ENCODE peak calls at places on chromosomes 16 and 17, in six cellular contexts. S is NCI-H460, B is Peyer's patch, E is lower leg skin, R is NCI-H82, C is GM19239. I is an unnamed sample.

GRCh38 chr16:1575578-1575977 is 36.3 kb downstream of the IFT140 start:
- DNase-seq in R (no peak), B (no peak), E (no peak), C (no peak), S (no peak), I (no peak)

GRCh38 chr17:27598337-27599050 is 32.5 kb upstream of the LGALS9 start:
- DNase-seq in S (no peak), E (no peak), B (no peak), C (no peak), R (no peak), I (no peak)

GRCh38 chr17:81301195-81302144 is 6.4 kb upstream of the SLC38A10 start:
- DNase-seq in S (no peak), C (no peak), E (no peak), R (no peak), B (no peak), I (no peak)

GRCh38 chr17:28951991-28952975 is 965 bp upstream of the PHF12 start:
- DNase-seq in E (peak), R (peak), S (peak), C (peak), B (peak), I (peak)

GRCh38 chr17:43442711-43443110 is 41.1 kb upstream of the DHX8 start:
- DNase-seq in E (no peak), B (no peak), C (no peak), R (no peak), S (no peak), I (no peak)

GRCh38 chr17:35799942-35800341 is 4.5 kb upstream of the MMP28 start:
- DNase-seq in C (no peak), B (no peak), S (no peak), E (no peak), R (no peak), I (no peak)

GRCh38 chr17:74393323-74393942 is 26.1 kb downstream of the GPR142 start:
- DNase-seq in B (no peak), R (no peak), E (no peak), C (no peak), S (no peak), I (no peak)

GRCh38 chr17:50828508-50829170 is 6.7 kb upstream of the WFIKKN2 start:
- DNase-seq in B (no peak), R (no peak), C (no peak), E (no peak), S (no peak), I (no peak)

GRCh38 chr16:19389246-19389645 is 28.4 kb upstream of the TMC5 start:
- DNase-seq in S (peak), R (peak), C (no peak), B (peak), E (peak), I (peak)

GRCh38 chr16:57257455-57258070 is 12.5 kb downstream of the ARL2BP start:
- DNase-seq in R (no peak), B (peak), E (no peak), S (no peak), C (no peak), I (no peak)

GRCh38 chr16:71746442-71747046 is 22.0 kb upstream of the PHLPP2 start:
- DNase-seq in R (peak), E (no peak), C (peak), S (peak), B (no peak), I (no peak)

GRCh38 chr16:85625053-85625452 is 11.9 kb downstream of the GSE1 start:
- DNase-seq in B (no peak), C (no peak), S (no peak), E (no peak), R (peak), I (no peak)

GRCh38 chr17:64736804-64737492 is 74.8 kb upstream of the SMURF2 start:
- DNase-seq in E (no peak), R (peak), B (no peak), C (no peak), S (peak), I (no peak)

GRCh38 chr16:30366511-30366910 is 3.8 kb downstream of the TBC1D10B start:
- DNase-seq in C (no peak), B (no peak), R (no peak), E (no peak), S (no peak), I (no peak)

GRCh38 chr16:21166561-21166961 is 8.1 kb downstream of the LDAF1 start:
- DNase-seq in E (no peak), B (no peak), S (no peak), R (no peak), C (no peak), I (no peak)

GRCh38 chr16:68372381-68372720 is 61.5 kb downstream of the PRMT7 start:
- DNase-seq in C (no peak), S (no peak), R (no peak), E (no peak), B (no peak), I (no peak)

GRCh38 chr17:82200743-82201497 is 11.7 kb downstream of the CCDC57 start:
- DNase-seq in E (no peak), C (no peak), S (no peak), R (no peak), B (peak), I (no peak)

GRCh38 chr17:43368740-43369506 is 29.9 kb upstream of the ARL4D start:
- DNase-seq in S (peak), B (peak), E (peak), R (peak), C (no peak), I (peak)

GRCh38 chr17:45782889-45783592 is 1.1 kb upstream of the CRHR1 start:
- DNase-seq in B (no peak), R (peak), S (peak), E (no peak), C (no peak), I (no peak)

GRCh38 chr17:66944365-66945203 is 19.9 kb upstream of the CACNG4 start:
- DNase-seq in C (no peak), E (no peak), B (no peak), R (no peak), S (no peak), I (no peak)

GRCh38 chr17:27895110-27895895 is 2.1 kb upstream of the LYRM9 start:
- DNase-seq in S (no peak), B (no peak), C (no peak), R (peak), E (no peak), I (no peak)

GRCh38 chr17:78442648-78443128 is 64.2 kb downstream of the PGS1 start:
- DNase-seq in E (peak), S (peak), B (no peak), C (no peak), R (no peak), I (no peak)

GRCh38 chr16:24668481-24669001 is 60.9 kb upstream of the TNRC6A start:
- DNase-seq in E (peak), S (no peak), R (no peak), C (no peak), B (no peak), I (peak)

GRCh38 chr16:66437391-66437945 is 10.4 kb downstream of the BEAN1 start:
- DNase-seq in C (no peak), S (no peak), B (no peak), R (no peak), E (no peak), I (no peak)

GRCh38 chr17:34706029-34706428 is 126.6 kb downstream of the TMEM132E start:
- DNase-seq in C (no peak), E (no peak), R (no peak), S (peak), B (no peak), I (no peak)

GRCh38 chr16:58459344-58460218 is 40.4 kb upstream of the NDRG4 start:
- DNase-seq in S (no peak), C (no peak), B (no peak), E (peak), R (no peak), I (peak)

I was measured in stimulated activated naive B cell treated with anti-CD40 and anti-IgM and Interleukin-4, amounts not matched to agents 10 μg/mL and 1 μg/mL and 100 μg/mL, for 72 hours.